ENCODE peak calls at places on chromosomes 7 and 10, in five cellular contexts. W, M, S, U and Q are unnamed samples.

GRCh38 chr7:48376263-48376662 is 205.0 kb downstream of the ABCA13 start:
- DNase-seq in W (no peak), S (no peak), U (no peak), M (no peak), Q (peak)

GRCh38 chr7:113394856-113395255 is 276.5 kb upstream of the SMIM30 start:
- DNase-seq in S (no peak), U (no peak), M (no peak), W (no peak), Q (no peak)

GRCh38 chr10:60479305-60480020 is 89.8 kb upstream of the ANK3 start:
- DNase-seq in U (no peak), M (no peak), S (no peak), W (no peak), Q (no peak)

GRCh38 chr10:36469585-36469984 is 655.8 kb upstream of the ANKRD30A start:
- DNase-seq in S (no peak), W (no peak), U (no peak), M (no peak), Q (no peak)

GRCh38 chr7:1720325-1720724 is 50.2 kb downstream of the ELFN1 start:
- DNase-seq in U (no peak), W (no peak), S (no peak), M (no peak), Q (no peak)

GRCh38 chr7:11427686-11428273 is 404.2 kb downstream of the THSD7A start:
- DNase-seq in S (peak), M (no peak), U (no peak), W (no peak), Q (no peak)

GRCh38 chr7:122847871-122848473 is 38.3 kb downstream of the CADPS2 start:
- DNase-seq in W (no peak), S (no peak), M (no peak), U (no peak), Q (no peak)

GRCh38 chr7:26705567-26705966 is 158.8 kb downstream of the SKAP2 start:
- DNase-seq in M (no peak), U (no peak), W (no peak), S (peak), Q (no peak)

GRCh38 chr7:79298145-79298760 is 155.2 kb downstream of the MAGI2 start:
- DNase-seq in M (no peak), U (no peak), W (no peak), S (peak), Q (peak)

GRCh38 chr10:26044123-26044749 is 110.2 kb downstream of the MYO3A start:
- DNase-seq in M (no peak), W (peak), S (no peak), U (no peak), Q (peak)

GRCh38 chr10:112244197-112244596 is 39.0 kb upstream of the TECTB start:
- DNase-seq in W (no peak), S (no peak), U (no peak), M (peak), Q (no peak)

GRCh38 chr7:135517060-135517459 is 7.2 kb upstream of the CNOT4 start:
- DNase-seq in S (no peak), U (no peak), W (no peak), M (no peak), Q (no peak)

GRCh38 chr10:46079831-46080585 is 33.9 kb upstream of the MSMB start:
- DNase-seq in S (no peak), W (no peak), U (no peak), M (peak), Q (no peak)

GRCh38 chr7:27225005-27225934 is 17.3 kb upstream of the EVX1 start:
- DNase-seq in W (no peak), S (no peak), M (no peak), U (no peak), Q (no peak)

GRCh38 chr7:100575206-100575631 is 1.5 kb upstream of the SAP25 start:
- DNase-seq in U (no peak), W (no peak), S (no peak), M (no peak), Q (no peak)

GRCh38 chr10:44010873-44011602 is 362.4 kb upstream of the ZNF32 start:
- DNase-seq in U (peak), W (no peak), M (peak), S (no peak), Q (no peak)

GRCh38 chr10:61835069-61835908 is 66.2 kb upstream of the ARID5B start:
- DNase-seq in U (peak), M (no peak), S (peak), W (peak), Q (no peak)

GRCh38 chr7:66668112-66668511 is 39.4 kb downstream of the KCTD7 start:
- DNase-seq in W (no peak), M (no peak), U (no peak), S (no peak), Q (no peak)

GRCh38 chr10:129562487-129562886 is 95.4 kb downstream of the MGMT start:
- DNase-seq in S (no peak), W (no peak), U (no peak), M (no peak), Q (no peak)
- TF ChIP-seq EP300 in S (no peak), W (no peak), U (no peak), M (no peak), Q (no peak)

GRCh38 chr10:98212204-98212603 is 55.8 kb downstream of the LOXL4 start:
- DNase-seq in S (no peak), U (no peak), W (no peak), M (no peak), Q (no peak)
- TF ChIP-seq EP300 in S (no peak), U (no peak), W (no peak), M (no peak), Q (no peak)

DNA sequence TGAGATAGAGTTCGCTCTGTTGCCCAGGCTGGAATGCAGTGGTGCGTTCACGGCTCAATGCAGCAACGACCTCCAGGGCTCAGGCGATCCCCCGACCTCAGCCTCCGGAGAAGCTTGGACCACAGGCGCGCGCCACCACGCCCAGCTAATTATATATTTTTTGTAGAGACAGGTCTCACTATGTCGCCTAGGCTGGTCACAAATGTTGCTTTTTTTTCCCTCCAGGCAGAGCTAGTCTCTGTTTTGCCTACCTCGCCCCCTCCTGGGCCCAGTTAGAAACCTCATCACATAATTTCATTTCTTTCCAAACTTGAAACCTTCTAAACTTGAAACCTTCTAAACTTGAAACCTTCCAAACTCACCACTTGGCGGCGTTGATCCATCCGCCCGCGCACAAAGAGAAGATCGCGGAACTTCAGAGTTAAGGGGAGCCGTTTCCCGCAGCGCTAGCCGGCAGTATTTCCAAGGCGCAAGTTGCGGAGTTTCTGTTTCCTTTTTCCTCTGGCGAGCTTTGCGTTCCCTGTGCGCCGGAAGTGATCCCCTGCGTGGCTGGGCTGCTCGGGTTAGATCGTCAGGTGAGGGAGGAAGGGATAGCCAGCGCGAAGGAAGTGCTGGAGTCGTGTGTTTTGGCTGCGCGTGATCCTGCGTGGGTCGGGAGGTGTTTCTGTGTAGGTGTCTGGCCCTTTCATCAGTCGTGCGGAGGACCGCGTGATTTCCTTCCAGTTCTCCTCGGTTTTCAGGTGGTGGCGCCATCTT is at the start of gene SSBP1:
- DNase-seq in S (peak), W (peak), M (peak), U (peak), Q (peak)
- TF ChIP-seq EP300 in S (no peak), W (no peak), M (no peak), U (no peak), Q (peak)

DNA sequence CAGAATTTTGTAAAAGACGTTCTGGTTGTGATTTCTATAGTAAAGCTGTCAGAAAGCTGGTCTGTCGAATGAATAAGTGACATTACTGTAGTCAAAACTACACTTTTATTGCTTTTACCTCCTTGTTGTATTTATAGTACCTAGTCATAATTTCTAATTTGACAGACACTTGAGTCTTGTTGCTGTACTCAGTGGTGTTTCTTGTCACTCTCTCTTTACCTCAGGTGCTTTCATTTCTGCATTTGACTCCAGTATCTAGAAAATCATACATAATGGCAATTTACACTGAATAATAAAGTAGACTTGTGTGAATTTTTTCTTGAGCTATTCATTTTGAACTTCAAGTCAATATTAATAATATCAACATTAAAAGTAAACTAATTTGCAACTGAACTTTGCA is 257.6 kb upstream of the TEX47 start:
- DNase-seq in U (no peak), S (no peak), M (no peak), W (no peak), Q (no peak)
- TF ChIP-seq EP300 in U (no peak), S (no peak), M (no peak), W (no peak), Q (no peak)

GRCh38 chr10:93445097-93445960 is 36.8 kb downstream of the MYOF start:
- DNase-seq in S (peak), U (no peak), W (peak), M (peak), Q (peak)
- TF ChIP-seq EP300 in S (no peak), U (no peak), W (peak), M (no peak), Q (peak)

GRCh38 chr10:71766717-71767419 is 6.5 kb downstream of the VSIR start:
- DNase-seq in W (peak), M (no peak), S (peak), U (no peak), Q (peak)
- TF ChIP-seq EP300 in W (peak), M (peak), S (peak), U (no peak), Q (peak)